ENCODE peak calls at places on chromosomes 3 and 15, in five cellular contexts. K is IMR-90, M is bronchial epithelial cell, S is neural progenitor cell, U is endodermal cell. Z is an unnamed sample. For H3K36me3, the result is how much of the 10 kb centered on the place peaks cover.

GRCh38 chr3:126031981-126032471 is 51.9 kb downstream of the SLC41A3 start:
- DNase-seq in K (no peak), M (no peak), S (no peak), U (peak), Z (no peak)

GRCh38 chr3:102025568-102025967 is 176.3 kb downstream of the NFKBIZ start:
- DNase-seq in K (no peak), M (no peak), S (no peak), U (no peak), Z (no peak)

GRCh38 chr3:22960326-22960984 is 242.7 kb upstream of the UBE2E2 start:
- DNase-seq in K (peak), M (peak), S (peak), U (no peak), Z (no peak)

GRCh38 chr3:55162031-55162784 is 234.3 kb upstream of the LRTM1 start:
- DNase-seq in K (peak), M (no peak), S (no peak), U (no peak), Z (no peak)

GRCh38 chr3:160331127-160331937 is 67.7 kb downstream of the IFT80 start:
- DNase-seq in K (peak), M (peak), S (no peak), U (no peak), Z (no peak)

GRCh38 chr3:159619341-159619885 is 369.2 kb upstream of the IL12A start:
- DNase-seq in K (peak), M (no peak), S (peak), U (no peak), Z (no peak)

GRCh38 chr3:120908030-120908802 is at the start of gene STXBP5L:
- DNase-seq in K (peak), M (peak), S (peak), U (peak), Z (no peak)

GRCh38 chr15:96125681-96126080 is 204.8 kb upstream of the NR2F2 start:
- DNase-seq in K (peak), M (peak), S (no peak), U (no peak), Z (no peak)

GRCh38 chr15:84982301-84982920 is 755 bp downstream of the PDE8A start:
- DNase-seq in K (peak), M (no peak), S (peak), U (peak), Z (no peak)

GRCh38 chr15:70436428-70436827 is 326.9 kb downstream of the UACA start:
- DNase-seq in K (no peak), M (no peak), S (no peak), U (no peak), Z (no peak)

GRCh38 chr3:70308760-70309159 is 3.7 kb downstream of the MDFIC2 start:
- DNase-seq in K (peak), M (peak), S (peak), U (peak), Z (no peak)

GRCh38 chr15:99051308-99051707 is 43.7 kb upstream of the PGPEP1L start:
- DNase-seq in K (no peak), M (no peak), S (no peak), U (peak), Z (no peak)

GRCh38 chr15:76313731-76314130 is 2.5 kb upstream of the ETFA start:
- DNase-seq in K (no peak), M (peak), S (no peak), U (no peak), Z (no peak)

GRCh38 chr15:42385206-42385979 is 26.1 kb downstream of the CAPN3 start:
- DNase-seq in K (peak), M (peak), S (peak), U (peak), Z (no peak)

GRCh38 chr15:82621970-82622369 is 25.2 kb downstream of the CPEB1 start:
- DNase-seq in K (no peak), M (peak), S (peak), U (peak), Z (no peak)

GRCh38 chr15:42491540-42492225 is 742 bp upstream of the ZNF106 start:
- DNase-seq in K (peak), M (peak), S (no peak), U (no peak), Z (no peak)

GRCh38 chr3:189937302-189938255 is 183.1 kb downstream of the P3H2 start:
- DNase-seq in K (peak), M (peak), S (no peak), U (no peak), Z (no peak)

GRCh38 chr3:180093535-180093934 is 56.8 kb upstream of the PEX5L start:
- DNase-seq in K (no peak), M (no peak), S (no peak), U (no peak), Z (no peak)

GRCh38 chr3:186452517-186452916 is 90.5 kb upstream of the DGKG start:
- DNase-seq in K (peak), M (peak), S (no peak), U (no peak), Z (no peak)

GRCh38 chr3:25457642-25458419 is 29.8 kb downstream of the RARB start:
- DNase-seq in K (peak), M (peak), S (no peak), U (no peak), Z (no peak)

GRCh38 chr3:78070188-78070587 is 1030.3 kb downstream of the ROBO2 start:
- DNase-seq in K (no peak), M (peak), S (no peak), U (no peak), Z (no peak)

GRCh38 chr15:42605281-42605744 is 29.9 kb downstream of the STARD9 start:
- DNase-seq in K (peak), M (no peak), S (no peak), U (no peak), Z (no peak)

DNA sequence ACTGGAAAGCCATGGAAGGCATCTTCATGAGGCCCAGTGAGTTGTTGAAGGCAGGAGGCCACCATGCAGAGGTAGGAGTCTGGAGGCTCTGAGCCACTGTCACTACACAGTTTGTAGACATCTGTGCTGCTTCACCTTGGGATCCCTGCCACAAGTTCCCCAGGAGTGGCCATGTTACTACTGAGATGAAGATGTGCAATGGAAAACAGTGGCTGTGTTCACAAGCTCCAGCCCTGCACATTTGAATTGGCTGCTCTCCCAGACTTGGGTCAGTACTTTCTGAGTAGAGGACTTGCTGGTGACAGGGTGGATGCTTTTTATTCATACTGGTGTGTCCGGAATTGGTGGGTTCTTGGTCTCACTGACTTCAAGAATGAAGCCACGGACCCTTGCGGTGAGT is 86.9 kb upstream of the C15orf39 start:
- DNase-seq in K (no peak), M (no peak), S (no peak), U (no peak), Z (no peak)
- H3K4me3 ChIP-seq in K (no peak), M (no peak), S (no peak), U (no peak), Z (no peak)

GRCh38 chr3:7547826-7548225 is 686.9 kb downstream of the GRM7 start:
- DNase-seq in K (no peak), M (no peak), S (no peak), U (no peak), Z (no peak)

GRCh38 chr3:7543294-7543693 is 682.4 kb downstream of the GRM7 start:
- DNase-seq in K (no peak), M (no peak), S (no peak), U (no peak), Z (no peak)

GRCh38 chr3:7545334-7545733 is 684.4 kb downstream of the GRM7 start:
- DNase-seq in K (no peak), M (no peak), S (no peak), U (no peak), Z (no peak)

GRCh38 chr3:7546219-7546618 is 685.3 kb downstream of the GRM7 start:
- DNase-seq in K (no peak), M (peak), S (no peak), U (no peak), Z (no peak)
- TF ChIP-seq CTCF in K (no peak), M (peak), S (no peak), U (no peak), Z (peak)

GRCh38 chr15:88989578-88989977 is 76.4 kb upstream of the MFGE8 start:
- DNase-seq in K (peak), M (no peak), S (no peak), U (no peak), Z (no peak)
- H3K36me3 ChIP-seq in K (under half), M (under half), S (under half), U (under half), Z (under half)

DNA sequence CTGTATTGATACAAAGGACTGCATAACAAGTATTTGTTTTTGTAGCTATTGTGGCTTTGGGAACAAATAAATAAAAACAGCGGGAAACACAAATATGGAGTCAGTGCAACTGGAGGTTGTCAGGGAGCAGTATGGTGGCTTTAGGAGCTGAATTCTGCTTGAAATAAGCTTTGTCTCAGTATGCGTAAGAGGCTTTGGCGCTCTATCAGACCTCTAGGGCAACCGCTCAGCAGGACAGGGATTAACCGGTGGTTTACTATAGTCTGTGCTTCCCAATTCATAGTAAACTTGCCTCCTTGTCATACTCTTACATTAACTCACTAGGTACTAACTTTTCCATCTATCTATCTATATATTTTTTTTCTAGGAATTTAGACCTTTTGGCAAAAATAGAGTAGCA is 104.6 kb downstream of the ZIC1 start:
- DNase-seq in K (no peak), M (no peak), S (peak), U (peak), Z (no peak)
- H3K4me3 ChIP-seq in K (no peak), M (no peak), S (no peak), U (no peak), Z (no peak)

DNA sequence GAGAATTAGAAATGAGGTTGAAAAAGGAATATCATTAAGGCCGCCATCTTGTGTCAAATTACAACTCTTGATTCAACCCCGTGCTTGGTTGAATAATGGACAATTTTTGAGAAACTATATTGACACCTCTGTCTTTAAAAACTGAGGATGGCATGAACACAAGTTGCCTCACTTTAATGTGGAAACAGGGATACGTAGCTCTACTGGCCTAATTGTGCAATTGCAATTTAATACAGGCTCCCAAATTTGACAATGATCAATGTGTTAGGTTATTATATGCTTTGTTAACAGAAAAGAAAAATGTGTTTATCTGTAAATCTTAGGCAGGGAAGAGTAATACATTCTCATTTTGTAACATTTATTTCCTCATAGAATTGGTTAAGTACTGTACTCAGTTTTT is 77.1 kb upstream of the MCTP2 start:
- DNase-seq in K (no peak), M (no peak), S (no peak), U (no peak), Z (no peak)
- TF ChIP-seq CTCF in K (no peak), M (no peak), S (peak), U (peak), Z (no peak)

DNA sequence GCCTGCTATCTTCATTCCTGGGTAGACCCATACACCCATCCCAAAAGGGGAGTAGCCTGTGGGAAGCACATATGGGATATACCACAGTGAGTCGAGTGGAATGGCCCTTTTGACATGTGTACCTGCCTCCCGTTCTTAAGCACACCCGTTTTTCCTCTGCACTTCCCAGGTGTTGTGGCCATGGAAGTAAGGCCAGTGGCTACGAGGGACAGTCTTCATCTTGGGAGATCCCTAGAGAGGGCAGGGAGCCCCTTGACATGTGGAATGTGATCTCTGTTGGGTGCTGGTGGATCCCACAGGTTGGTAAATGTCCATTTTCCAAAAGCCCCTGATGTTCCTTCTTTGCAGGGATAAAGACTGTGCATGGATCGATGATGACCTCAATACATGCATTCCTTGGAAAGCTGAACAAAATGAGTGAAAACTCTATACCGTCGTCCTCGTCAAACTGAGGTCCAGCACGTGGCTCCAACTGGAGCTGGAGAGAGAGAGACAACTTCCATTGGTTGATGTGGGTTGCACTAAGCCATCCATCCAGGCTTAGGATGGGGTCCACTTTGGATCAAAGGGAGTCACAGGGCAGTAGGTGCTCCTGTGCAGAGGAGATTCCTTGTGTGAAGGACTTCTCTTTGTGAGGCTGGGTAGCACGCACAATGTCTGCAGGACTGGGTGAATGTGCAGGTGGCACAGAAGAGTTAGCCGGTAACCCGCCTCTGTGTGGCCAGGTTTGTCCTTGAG is 136.8 kb downstream of the SNRPN start:
- DNase-seq in K (no peak), M (no peak), S (no peak), U (peak), Z (no peak)
- H3K36me3 ChIP-seq in K (half or more), M (under half), S (under half), U (half or more), Z (half or more)

GRCh38 chr15:60480888-60481287 is 1.9 kb upstream of the ICE2 start:
- DNase-seq in K (no peak), M (no peak), S (no peak), U (no peak), Z (no peak)

GRCh38 chr15:60478633-60479360 is at the start of gene ICE2:
- DNase-seq in K (peak), M (peak), S (peak), U (peak), Z (peak)

GRCh38 chr15:60479711-60480110 is 769 bp upstream of the ICE2 start:
- DNase-seq in K (no peak), M (no peak), S (peak), U (no peak), Z (no peak)

GRCh38 chr15:60479361-60479684 is 381 bp upstream of the ICE2 start:
- DNase-seq in K (no peak), M (peak), S (no peak), U (no peak), Z (no peak)

DNA sequence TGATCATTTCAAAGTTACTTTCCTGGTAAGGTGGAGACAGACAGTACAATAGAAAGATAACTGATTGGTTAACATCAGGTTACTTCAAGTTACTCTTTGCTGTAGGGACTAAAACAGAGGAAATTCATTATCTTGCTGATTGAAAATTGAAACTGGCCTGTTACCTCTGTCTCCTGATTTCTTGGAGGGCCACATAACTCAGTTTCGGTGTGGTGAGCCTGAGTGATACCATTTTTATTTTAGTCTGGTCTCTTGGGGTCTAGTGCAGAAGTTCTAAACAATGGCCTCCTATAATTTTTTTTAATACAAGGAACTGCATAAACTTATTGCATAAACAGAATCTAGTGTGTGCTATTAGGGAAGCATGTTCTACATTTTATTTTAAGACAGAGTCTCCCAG is 1.2 kb upstream of the ICE2 start:
- DNase-seq in K (no peak), M (no peak), S (no peak), U (no peak), Z (no peak)
- H3K4me3 ChIP-seq in K (no peak), M (no peak), S (no peak), U (peak), Z (no peak)

GRCh38 chr3:56251343-56251945 is 216.8 kb downstream of the ERC2 start:
- DNase-seq in K (peak), M (peak), S (peak), U (peak), Z (no peak)

GRCh38 chr3:56260262-56260661 is 208.0 kb downstream of the ERC2 start:
- DNase-seq in K (no peak), M (no peak), S (no peak), U (peak), Z (no peak)

GRCh38 chr3:56254261-56254660 is 214.0 kb downstream of the ERC2 start:
- DNase-seq in K (no peak), M (peak), S (no peak), U (peak), Z (no peak)

GRCh38 chr3:56257826-56258225 is 210.4 kb downstream of the ERC2 start:
- DNase-seq in K (no peak), M (no peak), S (peak), U (no peak), Z (no peak)

GRCh38 chr3:56254835-56255234 is 213.4 kb downstream of the ERC2 start:
- DNase-seq in K (no peak), M (peak), S (no peak), U (no peak), Z (no peak)
- TF ChIP-seq CTCF in K (peak), M (peak), S (peak), U (peak), Z (no peak)

GRCh38 chr3:127104586-127104985 is 88.3 kb upstream of the PRR23E start:
- DNase-seq in K (no peak), M (no peak), S (no peak), U (peak), Z (no peak)

GRCh38 chr3:127101411-127102067 is 91.4 kb upstream of the PRR23E start:
- DNase-seq in K (no peak), M (no peak), S (no peak), U (no peak), Z (no peak)

GRCh38 chr3:127102587-127102986 is 90.3 kb upstream of the PRR23E start:
- DNase-seq in K (no peak), M (no peak), S (no peak), U (no peak), Z (no peak)

GRCh38 chr3:127100459-127101410 is 92.2 kb upstream of the PRR23E start:
- DNase-seq in K (no peak), M (no peak), S (no peak), U (no peak), Z (no peak)

GRCh38 chr3:127103116-127103515 is 89.8 kb upstream of the PRR23E start:
- DNase-seq in K (no peak), M (no peak), S (peak), U (no peak), Z (no peak)
- H3K36me3 ChIP-seq in K (under half), M (under half), S (under half), U (under half), Z (under half)